ENCODE peak calls at places on chromosomes 2 and 18, in ten cellular contexts. One of them, this sample, is unnamed.

GRCh38 chr18:54242327-54242726 is 17.9 kb upstream of the MBD2 start:
- DNase-seq in tibial artery: no peak
- DNase-seq in KG1: no peak
- DNase-seq in aorta: no peak
- DNase-seq in EL: no peak
- DNase-seq in stimulated activated CD4-positive, alpha-beta T cell treated with anti-CD3 and anti-CD28 coated beads, Interleukin-1b, Interleukin-23, amount 100 ng/mL, for 1 hour: no peak
- DNase-seq in AG04449: no peak
- DNase-seq in NCI-H1930: no peak
- DNase-seq in SK-N-DZ: no peak
- DNase-seq in frontal cortex: no peak
- DNase-seq in this sample: no peak

GRCh38 chr18:23894661-23895175 is 119.8 kb upstream of the TTC39C start:
- DNase-seq in tibial artery: no peak
- DNase-seq in KG1: no peak
- DNase-seq in aorta: no peak
- DNase-seq in EL: no peak
- DNase-seq in stimulated activated CD4-positive, alpha-beta T cell treated with anti-CD3 and anti-CD28 coated beads, Interleukin-1b, Interleukin-23, amount 100 ng/mL, for 1 hour: no peak
- DNase-seq in AG04449: no peak
- DNase-seq in NCI-H1930: no peak
- DNase-seq in SK-N-DZ: no peak
- DNase-seq in frontal cortex: no peak
- DNase-seq in this sample: no peak

GRCh38 chr2:56185101-56185581 is 1.4 kb downstream of the CCDC85A start:
- DNase-seq in tibial artery: peak
- DNase-seq in KG1: no peak
- DNase-seq in aorta: no peak
- DNase-seq in EL: peak
- DNase-seq in stimulated activated CD4-positive, alpha-beta T cell treated with anti-CD3 and anti-CD28 coated beads, Interleukin-1b, Interleukin-23, amount 100 ng/mL, for 1 hour: no peak
- DNase-seq in AG04449: no peak
- DNase-seq in NCI-H1930: peak
- DNase-seq in SK-N-DZ: no peak
- DNase-seq in frontal cortex: peak
- DNase-seq in this sample: peak

GRCh38 chr2:119114266-119114665 is 44.3 kb downstream of the C1QL2 start:
- DNase-seq in tibial artery: no peak
- DNase-seq in KG1: no peak
- DNase-seq in aorta: no peak
- DNase-seq in EL: no peak
- DNase-seq in stimulated activated CD4-positive, alpha-beta T cell treated with anti-CD3 and anti-CD28 coated beads, Interleukin-1b, Interleukin-23, amount 100 ng/mL, for 1 hour: no peak
- DNase-seq in AG04449: no peak
- DNase-seq in NCI-H1930: no peak
- DNase-seq in SK-N-DZ: no peak
- DNase-seq in frontal cortex: no peak
- DNase-seq in this sample: no peak

GRCh38 chr2:109238580-109238979 is 109.6 kb downstream of the SH3RF3 start:
- DNase-seq in tibial artery: peak
- DNase-seq in KG1: peak
- DNase-seq in aorta: peak
- DNase-seq in EL: peak
- DNase-seq in stimulated activated CD4-positive, alpha-beta T cell treated with anti-CD3 and anti-CD28 coated beads, Interleukin-1b, Interleukin-23, amount 100 ng/mL, for 1 hour: no peak
- DNase-seq in AG04449: peak
- DNase-seq in NCI-H1930: no peak
- DNase-seq in SK-N-DZ: no peak
- DNase-seq in frontal cortex: no peak
- DNase-seq in this sample: peak

GRCh38 chr2:70641263-70641784 is 87.7 kb upstream of the TGFA start:
- DNase-seq in tibial artery: no peak
- DNase-seq in KG1: no peak
- DNase-seq in aorta: no peak
- DNase-seq in EL: peak
- DNase-seq in stimulated activated CD4-positive, alpha-beta T cell treated with anti-CD3 and anti-CD28 coated beads, Interleukin-1b, Interleukin-23, amount 100 ng/mL, for 1 hour: no peak
- DNase-seq in AG04449: no peak
- DNase-seq in NCI-H1930: no peak
- DNase-seq in SK-N-DZ: no peak
- DNase-seq in frontal cortex: no peak
- DNase-seq in this sample: no peak

GRCh38 chr2:26657265-26657664 is 16.1 kb upstream of the CIB4 start:
- DNase-seq in tibial artery: no peak
- DNase-seq in KG1: no peak
- DNase-seq in aorta: no peak
- DNase-seq in EL: no peak
- DNase-seq in stimulated activated CD4-positive, alpha-beta T cell treated with anti-CD3 and anti-CD28 coated beads, Interleukin-1b, Interleukin-23, amount 100 ng/mL, for 1 hour: no peak
- DNase-seq in AG04449: no peak
- DNase-seq in NCI-H1930: no peak
- DNase-seq in SK-N-DZ: no peak
- DNase-seq in frontal cortex: no peak
- DNase-seq in this sample: no peak

GRCh38 chr2:235896061-235896460 is 272.1 kb downstream of the GBX2 start:
- DNase-seq in tibial artery: no peak
- DNase-seq in KG1: no peak
- DNase-seq in aorta: no peak
- DNase-seq in EL: no peak
- DNase-seq in stimulated activated CD4-positive, alpha-beta T cell treated with anti-CD3 and anti-CD28 coated beads, Interleukin-1b, Interleukin-23, amount 100 ng/mL, for 1 hour: no peak
- DNase-seq in AG04449: no peak
- DNase-seq in NCI-H1930: no peak
- DNase-seq in SK-N-DZ: no peak
- DNase-seq in frontal cortex: no peak
- DNase-seq in this sample: no peak

GRCh38 chr2:100670232-100670631 is 107.4 kb downstream of the PDCL3 start:
- DNase-seq in tibial artery: no peak
- DNase-seq in KG1: no peak
- DNase-seq in aorta: no peak
- DNase-seq in EL: peak
- DNase-seq in stimulated activated CD4-positive, alpha-beta T cell treated with anti-CD3 and anti-CD28 coated beads, Interleukin-1b, Interleukin-23, amount 100 ng/mL, for 1 hour: no peak
- DNase-seq in AG04449: no peak
- DNase-seq in NCI-H1930: no peak
- DNase-seq in SK-N-DZ: no peak
- DNase-seq in frontal cortex: no peak
- DNase-seq in this sample: no peak

GRCh38 chr18:76169733-76170132 is 325.3 kb downstream of the ZNF516 start:
- DNase-seq in tibial artery: no peak
- DNase-seq in KG1: no peak
- DNase-seq in aorta: no peak
- DNase-seq in EL: no peak
- DNase-seq in stimulated activated CD4-positive, alpha-beta T cell treated with anti-CD3 and anti-CD28 coated beads, Interleukin-1b, Interleukin-23, amount 100 ng/mL, for 1 hour: no peak
- DNase-seq in AG04449: no peak
- DNase-seq in NCI-H1930: no peak
- DNase-seq in SK-N-DZ: no peak
- DNase-seq in frontal cortex: no peak
- DNase-seq in this sample: no peak

GRCh38 chr2:64329848-64330247 is 124.1 kb upstream of the LGALSL start:
- DNase-seq in tibial artery: no peak
- DNase-seq in KG1: no peak
- DNase-seq in aorta: peak
- DNase-seq in EL: no peak
- DNase-seq in stimulated activated CD4-positive, alpha-beta T cell treated with anti-CD3 and anti-CD28 coated beads, Interleukin-1b, Interleukin-23, amount 100 ng/mL, for 1 hour: no peak
- DNase-seq in AG04449: no peak
- DNase-seq in NCI-H1930: no peak
- DNase-seq in SK-N-DZ: no peak
- DNase-seq in frontal cortex: no peak
- DNase-seq in this sample: no peak

GRCh38 chr2:172442072-172442895 is 14.9 kb downstream of the ITGA6 start:
- DNase-seq in tibial artery: no peak
- DNase-seq in KG1: no peak
- DNase-seq in aorta: no peak
- DNase-seq in EL: peak
- DNase-seq in stimulated activated CD4-positive, alpha-beta T cell treated with anti-CD3 and anti-CD28 coated beads, Interleukin-1b, Interleukin-23, amount 100 ng/mL, for 1 hour: no peak
- DNase-seq in AG04449: peak
- DNase-seq in NCI-H1930: no peak
- DNase-seq in SK-N-DZ: no peak
- DNase-seq in frontal cortex: no peak
- DNase-seq in this sample: peak

GRCh38 chr2:85503168-85503610 is 35.8 kb upstream of the MAT2A start:
- DNase-seq in tibial artery: no peak
- DNase-seq in KG1: no peak
- DNase-seq in aorta: no peak
- DNase-seq in EL: no peak
- DNase-seq in stimulated activated CD4-positive, alpha-beta T cell treated with anti-CD3 and anti-CD28 coated beads, Interleukin-1b, Interleukin-23, amount 100 ng/mL, for 1 hour: no peak
- DNase-seq in AG04449: no peak
- DNase-seq in NCI-H1930: no peak
- DNase-seq in SK-N-DZ: no peak
- DNase-seq in frontal cortex: no peak
- DNase-seq in this sample: no peak

GRCh38 chr2:204604061-204604460 is 58.8 kb downstream of the PARD3B start:
- DNase-seq in tibial artery: no peak
- DNase-seq in KG1: no peak
- DNase-seq in aorta: no peak
- DNase-seq in EL: peak
- DNase-seq in stimulated activated CD4-positive, alpha-beta T cell treated with anti-CD3 and anti-CD28 coated beads, Interleukin-1b, Interleukin-23, amount 100 ng/mL, for 1 hour: no peak
- DNase-seq in AG04449: peak
- DNase-seq in NCI-H1930: no peak
- DNase-seq in SK-N-DZ: no peak
- DNase-seq in frontal cortex: no peak
- DNase-seq in this sample: no peak

GRCh38 chr18:67463829-67464228 is 52.7 kb downstream of the DSEL start:
- DNase-seq in tibial artery: no peak
- DNase-seq in KG1: no peak
- DNase-seq in aorta: no peak
- DNase-seq in EL: no peak
- DNase-seq in stimulated activated CD4-positive, alpha-beta T cell treated with anti-CD3 and anti-CD28 coated beads, Interleukin-1b, Interleukin-23, amount 100 ng/mL, for 1 hour: no peak
- DNase-seq in AG04449: no peak
- DNase-seq in NCI-H1930: no peak
- DNase-seq in SK-N-DZ: no peak
- DNase-seq in frontal cortex: no peak
- DNase-seq in this sample: no peak

GRCh38 chr18:46319793-46320192 is 215.6 kb downstream of the HAUS1 start:
- DNase-seq in tibial artery: no peak
- DNase-seq in KG1: no peak
- DNase-seq in aorta: no peak
- DNase-seq in EL: no peak
- DNase-seq in stimulated activated CD4-positive, alpha-beta T cell treated with anti-CD3 and anti-CD28 coated beads, Interleukin-1b, Interleukin-23, amount 100 ng/mL, for 1 hour: no peak
- DNase-seq in AG04449: no peak
- DNase-seq in NCI-H1930: no peak
- DNase-seq in SK-N-DZ: no peak
- DNase-seq in frontal cortex: no peak
- DNase-seq in this sample: no peak

GRCh38 chr2:26495705-26496271 is 17.9 kb upstream of the OTOF start:
- DNase-seq in tibial artery: no peak
- DNase-seq in KG1: no peak
- DNase-seq in aorta: no peak
- DNase-seq in EL: no peak
- DNase-seq in stimulated activated CD4-positive, alpha-beta T cell treated with anti-CD3 and anti-CD28 coated beads, Interleukin-1b, Interleukin-23, amount 100 ng/mL, for 1 hour: no peak
- DNase-seq in AG04449: no peak
- DNase-seq in NCI-H1930: no peak
- DNase-seq in SK-N-DZ: no peak
- DNase-seq in frontal cortex: no peak
- DNase-seq in this sample: peak

GRCh38 chr2:75844651-75845050 is 133.9 kb upstream of the GCFC2 start:
- DNase-seq in tibial artery: no peak
- DNase-seq in KG1: no peak
- DNase-seq in aorta: no peak
- DNase-seq in EL: no peak
- DNase-seq in stimulated activated CD4-positive, alpha-beta T cell treated with anti-CD3 and anti-CD28 coated beads, Interleukin-1b, Interleukin-23, amount 100 ng/mL, for 1 hour: no peak
- DNase-seq in AG04449: no peak
- DNase-seq in NCI-H1930: no peak
- DNase-seq in SK-N-DZ: no peak
- DNase-seq in frontal cortex: no peak
- DNase-seq in this sample: no peak

GRCh38 chr18:7096838-7097237 is 20.8 kb downstream of the LAMA1 start:
- DNase-seq in tibial artery: no peak
- DNase-seq in KG1: no peak
- DNase-seq in aorta: no peak
- DNase-seq in EL: no peak
- DNase-seq in stimulated activated CD4-positive, alpha-beta T cell treated with anti-CD3 and anti-CD28 coated beads, Interleukin-1b, Interleukin-23, amount 100 ng/mL, for 1 hour: no peak
- DNase-seq in AG04449: no peak
- DNase-seq in NCI-H1930: no peak
- DNase-seq in SK-N-DZ: peak
- DNase-seq in frontal cortex: no peak
- DNase-seq in this sample: no peak

GRCh38 chr18:39414009-39414700 is 1848.6 kb upstream of the CELF4 start:
- DNase-seq in tibial artery: no peak
- DNase-seq in KG1: no peak
- DNase-seq in aorta: no peak
- DNase-seq in EL: peak
- DNase-seq in stimulated activated CD4-positive, alpha-beta T cell treated with anti-CD3 and anti-CD28 coated beads, Interleukin-1b, Interleukin-23, amount 100 ng/mL, for 1 hour: no peak
- DNase-seq in AG04449: no peak
- DNase-seq in NCI-H1930: no peak
- DNase-seq in SK-N-DZ: no peak
- DNase-seq in frontal cortex: no peak
- DNase-seq in this sample: no peak

GRCh38 chr18:22434973-22435608 is 17.4 kb upstream of the CTAGE1 start:
- DNase-seq in tibial artery: no peak
- DNase-seq in KG1: no peak
- DNase-seq in aorta: no peak
- DNase-seq in EL: peak
- DNase-seq in stimulated activated CD4-positive, alpha-beta T cell treated with anti-CD3 and anti-CD28 coated beads, Interleukin-1b, Interleukin-23, amount 100 ng/mL, for 1 hour: no peak
- DNase-seq in AG04449: peak
- DNase-seq in NCI-H1930: no peak
- DNase-seq in SK-N-DZ: no peak
- DNase-seq in frontal cortex: no peak
- DNase-seq in this sample: no peak

GRCh38 chr2:168993538-168993937 is 37.6 kb downstream of the ABCB11 start:
- DNase-seq in tibial artery: no peak
- DNase-seq in KG1: no peak
- DNase-seq in aorta: no peak
- DNase-seq in EL: peak
- DNase-seq in stimulated activated CD4-positive, alpha-beta T cell treated with anti-CD3 and anti-CD28 coated beads, Interleukin-1b, Interleukin-23, amount 100 ng/mL, for 1 hour: no peak
- DNase-seq in AG04449: no peak
- DNase-seq in NCI-H1930: no peak
- DNase-seq in SK-N-DZ: no peak
- DNase-seq in frontal cortex: no peak
- DNase-seq in this sample: no peak